ENCODE peak calls at places on chromosomes 3 and 15, in five cellular contexts. E is DND-41, O is neural progenitor cell, B is tibial nerve, Y is heart right ventricle. I is an unnamed sample.

GRCh38 chr15:85746641-85747040 is 48.1 kb downstream of the KLHL25 start:
- DNase-seq in E (no peak), O (no peak), B (no peak), Y (no peak), I (no peak)

GRCh38 chr15:94125131-94125530 is 106.2 kb upstream of the MCTP2 start:
- DNase-seq in E (no peak), O (no peak), B (no peak), Y (no peak), I (peak; percentile 84)

GRCh38 chr3:189001559-189001958 is 170.2 kb upstream of the TPRG1 start:
- DNase-seq in E (no peak), O (no peak), B (no peak), Y (no peak), I (peak; percentile 30)

GRCh38 chr3:159080821-159081220 is 279.0 kb downstream of the MFSD1 start:
- DNase-seq in E (no peak), O (no peak), B (no peak), Y (no peak), I (no peak)

GRCh38 chr3:43785551-43785950 is 94.8 kb downstream of the ABHD5 start:
- DNase-seq in E (no peak), O (no peak), B (no peak), Y (no peak), I (no peak)

GRCh38 chr3:165983284-165983683 is 146.1 kb upstream of the BCHE start:
- DNase-seq in E (no peak), O (no peak), B (no peak), Y (no peak), I (no peak)

GRCh38 chr3:96083610-96084009 is 730.8 kb upstream of the EPHA6 start:
- DNase-seq in E (no peak), O (no peak), B (no peak), Y (no peak), I (no peak)

GRCh38 chr3:64684715-64685261 is 3.0 kb downstream of the ADAMTS9 start:
- DNase-seq in E (no peak), O (peak; percentile 66), B (peak; percentile 56), Y (peak; percentile 47), I (no peak)

GRCh38 chr3:14804835-14805780 is 13.7 kb upstream of the FGD5 start:
- DNase-seq in E (no peak), O (no peak), B (no peak), Y (no peak), I (no peak)

GRCh38 chr3:25663324-25664065 is 1.2 kb downstream of the TOP2B start:
- DNase-seq in E (peak; percentile 61), O (peak; percentile 57), B (no peak), Y (no peak), I (peak; percentile 57)

GRCh38 chr3:138180375-138181029 is 5.8 kb upstream of the DBR1 start:
- DNase-seq in E (peak; percentile 31), O (peak; percentile 23), B (no peak), Y (no peak), I (peak; percentile 50)

GRCh38 chr15:88904257-88904807 is 8.8 kb downstream of the MFGE8 start:
- DNase-seq in E (no peak), O (no peak), B (no peak), Y (no peak), I (no peak)
- H3K4me3 ChIP-seq in E (no peak overlapping the region), O (no peak overlapping the region), B (no peak overlapping the region), Y (no peak overlapping the region), I (no peak overlapping the region)

DNA sequence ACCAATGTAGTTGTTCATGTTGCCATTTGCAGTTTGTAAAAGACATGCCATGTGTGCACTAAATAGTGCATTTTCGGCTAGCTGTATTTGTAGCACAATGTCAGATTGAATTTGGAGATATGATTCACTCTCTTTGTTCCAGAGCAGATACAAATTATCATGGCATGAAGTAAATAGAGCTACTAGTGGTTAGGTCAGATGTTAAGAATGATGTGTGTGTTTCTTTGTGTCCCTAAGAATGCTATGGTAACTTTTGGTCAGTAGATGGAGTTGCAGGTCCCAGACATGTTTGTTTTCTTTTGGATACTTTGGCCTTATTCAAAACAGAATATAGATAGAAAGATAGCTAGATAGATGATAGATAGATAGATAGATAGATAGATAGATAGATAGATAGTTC is 595.8 kb downstream of the NLGN1 start:
- DNase-seq in E (no peak), O (no peak), B (no peak), Y (no peak), I (peak; percentile 40)
- TF ChIP-seq CTCF in E (peak; percentile 36), O (peak; percentile 47), B (no peak), Y (no peak), I (peak; percentile 55)

GRCh38 chr15:60358935-60359672 is 38.7 kb downstream of the ANXA2 start:
- DNase-seq in E (no peak), O (no peak), B (no peak), Y (no peak), I (no peak)
- H3K4me1 ChIP-seq in E (no peaks in the 10 kb centered on the region), O (no peaks in the 10 kb centered on the region), B (peaks cover 67% of the 10 kb centered on the region), Y (peaks cover 44% of the 10 kb centered on the region), I (peaks cover 16% of the 10 kb centered on the region)

DNA sequence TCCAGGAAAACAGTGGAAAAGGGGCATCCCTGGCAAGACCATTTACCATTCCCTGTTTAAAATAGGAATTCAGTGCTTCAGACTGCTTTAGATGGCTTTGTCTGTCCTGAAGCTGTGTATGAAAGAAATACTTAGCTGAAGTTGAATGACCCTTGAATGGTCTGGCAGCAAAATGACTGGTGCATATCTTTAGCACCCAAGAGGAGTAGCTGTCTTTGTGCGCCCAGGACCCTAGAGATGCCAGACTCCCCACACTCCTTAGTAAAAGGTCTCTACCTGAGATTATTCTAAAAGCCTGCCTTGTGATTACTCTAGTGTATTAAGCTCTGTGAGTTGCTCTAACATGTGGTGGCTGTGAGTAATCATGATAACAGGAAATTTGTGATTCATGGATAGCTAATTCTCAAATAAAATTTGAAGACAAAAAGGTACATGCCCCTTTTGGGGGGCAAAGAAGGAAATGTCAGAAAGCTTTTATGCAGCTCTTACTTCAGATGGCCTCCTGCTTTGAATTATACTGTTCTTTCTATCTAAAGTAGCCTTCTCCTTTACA is 3.2 kb downstream of the MAPKBP1 start:
- DNase-seq in E (no peak), O (no peak), B (no peak), Y (no peak), I (no peak)
- H3K4me3 ChIP-seq in E (peak overlapping the region; percentile 3), O (no peak overlapping the region), B (no peak overlapping the region), Y (no peak overlapping the region), I (no peak overlapping the region)

GRCh38 chr3:122356402-122356801 is 26.6 kb downstream of the MIX23 start:
- DNase-seq in E (peak; percentile 24), O (peak; percentile 60), B (no peak), Y (peak; percentile 13), I (peak; percentile 46)
- TF ChIP-seq CTCF in E (peak; percentile 57), O (peak; percentile 61), B (no peak), Y (peak; percentile 38), I (peak; percentile 60)

GRCh38 chr3:194245975-194246561 is 105.1 kb downstream of the CPN2 start:
- DNase-seq in E (no peak), O (no peak), B (no peak), Y (no peak), I (no peak)

GRCh38 chr3:194244167-194244566 is 107.0 kb downstream of the CPN2 start:
- DNase-seq in E (no peak), O (no peak), B (no peak), Y (no peak), I (no peak)

GRCh38 chr3:194246709-194247349 is 104.3 kb downstream of the CPN2 start:
- DNase-seq in E (no peak), O (no peak), B (no peak), Y (no peak), I (no peak)

GRCh38 chr3:194247350-194247740 is 103.8 kb downstream of the CPN2 start:
- DNase-seq in E (no peak), O (no peak), B (no peak), Y (no peak), I (no peak)

DNA sequence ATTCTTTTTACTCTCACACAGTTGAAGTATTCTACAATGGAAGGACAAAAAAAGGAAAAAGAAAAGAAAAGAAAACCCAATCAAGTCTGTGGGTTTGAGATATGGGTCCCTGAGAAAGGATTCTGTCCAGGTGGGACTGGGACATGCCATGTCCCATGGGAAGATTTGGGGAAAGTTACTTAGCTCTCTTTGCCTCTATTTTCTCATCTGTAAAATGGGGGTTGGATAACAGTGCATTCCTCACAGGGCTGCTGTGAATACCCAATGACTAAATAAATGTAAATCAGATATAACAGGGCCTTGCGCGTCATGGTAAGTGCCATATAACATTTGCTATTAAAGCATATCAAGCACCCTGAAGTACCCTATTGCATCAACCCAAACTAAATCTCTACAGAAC is 105.7 kb downstream of the CPN2 start:
- DNase-seq in E (no peak), O (no peak), B (no peak), Y (no peak), I (no peak)
- H3K4me1 ChIP-seq in E (peaks cover 30% of the 10 kb centered on the region), O (peaks cover 25% of the 10 kb centered on the region), B (peaks cover 14% of the 10 kb centered on the region), Y (peaks cover 18% of the 10 kb centered on the region), I (peaks cover 25% of the 10 kb centered on the region)